ENCODE peak calls at places on chromosomes 3 and 15, in eight cellular contexts. B is pancreas; D is Caco-2; L is naive thymus-derived CD8-positive, alpha-beta T cell; N is NCI-H1930; G is pons; P is A172; H is NAMALWA. X is an unnamed sample.

GRCh38 chr15:59545573-59545972 is 66.0 kb upstream of the GCNT3 start:
- DNase-seq in B (no peak), D (no peak), L (no peak), N (no peak), G (no peak), P (no peak), H (no peak), X (no peak)

GRCh38 chr3:125062904-125063618 is 7.3 kb upstream of the HEG1 start:
- DNase-seq in B (peak; percentile 61), D (peak; percentile 95), L (no peak), N (no peak), G (no peak), P (peak; percentile 99), H (no peak), X (peak; percentile 100)

GRCh38 chr3:64539451-64540196 is 148.2 kb downstream of the ADAMTS9 start:
- DNase-seq in B (no peak), D (no peak), L (no peak), N (no peak), G (peak; percentile 3), P (no peak), H (no peak), X (no peak)

GRCh38 chr3:149781216-149781615 is 11.1 kb downstream of the ANKUB1 start:
- DNase-seq in B (no peak), D (no peak), L (no peak), N (no peak), G (no peak), P (no peak), H (peak; percentile 79), X (no peak)

GRCh38 chr3:179149239-179149887 is 1.2 kb downstream of the PIK3CA start:
- DNase-seq in B (no peak), D (peak; percentile 16), L (peak; percentile 35), N (no peak), G (peak; percentile 57), P (peak; percentile 44), H (peak; percentile 79), X (no peak)

GRCh38 chr3:188084751-188085595 is 69.0 kb upstream of the LPP start:
- DNase-seq in B (no peak), D (no peak), L (no peak), N (no peak), G (no peak), P (no peak), H (peak; percentile 81), X (no peak)

GRCh38 chr3:123568875-123569274 is 16.0 kb downstream of the HACD2 start:
- DNase-seq in B (no peak), D (no peak), L (no peak), N (no peak), G (no peak), P (no peak), H (no peak), X (peak; percentile 55)

GRCh38 chr3:24067483-24067882 is 122.4 kb downstream of the NR1D2 start:
- DNase-seq in B (no peak), D (no peak), L (no peak), N (no peak), G (no peak), P (no peak), H (no peak), X (peak; percentile 51)

GRCh38 chr3:185152433-185153169 is at the start of gene C3orf70:
- DNase-seq in B (peak; percentile 35), D (peak; percentile 62), L (no peak), N (peak; percentile 33), G (peak; percentile 48), P (peak; percentile 29), H (no peak), X (peak; percentile 2)

GRCh38 chr3:72907851-72908620 is 20.2 kb downstream of the GXYLT2 start:
- DNase-seq in B (peak; percentile 40), D (no peak), L (no peak), N (no peak), G (peak; percentile 7), P (peak; percentile 40), H (no peak), X (peak; percentile 54)

GRCh38 chr3:41200669-41201021 is 1.3 kb downstream of the CTNNB1 start:
- DNase-seq in B (no peak), D (peak; percentile 31), L (no peak), N (no peak), G (peak; percentile 71), P (peak; percentile 18), H (peak; percentile 68), X (no peak)

GRCh38 chr15:89566621-89567294 is 8.5 kb upstream of the TICRR start:
- DNase-seq in B (no peak), D (no peak), L (no peak), N (no peak), G (no peak), P (no peak), H (no peak), X (no peak)

GRCh38 chr3:157810924-157811718 is 295.1 kb downstream of the SHOX2 start:
- DNase-seq in B (no peak), D (no peak), L (no peak), N (no peak), G (no peak), P (no peak), H (no peak), X (no peak)

GRCh38 chr3:182399978-182400737 is 393.1 kb upstream of the ATP11B start:
- DNase-seq in B (no peak), D (no peak), L (no peak), N (no peak), G (no peak), P (no peak), H (no peak), X (no peak)

GRCh38 chr3:113304856-113305540 is 93.6 kb downstream of the BOC start:
- DNase-seq in B (no peak), D (peak; percentile 11), L (no peak), N (no peak), G (no peak), P (no peak), H (no peak), X (no peak)